ENCODE peak calls at places on chromosomes 5 and 9, in seven cellular contexts. One of them, this sample, is unnamed.

GRCh38 chr5:120988970-120989369 is 524.9 kb downstream of the PRR16 start:
- DNase-seq in endothelial cell: no peak
- DNase-seq in fibroblast of the aortic adventitia: no peak
- DNase-seq in cardiac muscle cell: peak; percentile 14
- DNase-seq in A549: no peak
- DNase-seq in osteocyte: no peak
- DNase-seq in dorsolateral prefrontal cortex: no peak
- DNase-seq in this sample: no peak

GRCh38 chr5:92574023-92574422 is 1007.0 kb downstream of the NR2F1-AS1 start:
- DNase-seq in osteocyte: no peak
- DNase-seq in fibroblast of the aortic adventitia: no peak
- DNase-seq in cardiac muscle cell: no peak
- DNase-seq in A549: no peak
- DNase-seq in endothelial cell: no peak
- DNase-seq in dorsolateral prefrontal cortex: no peak
- DNase-seq in this sample: no peak

GRCh38 chr5:154455585-154455984 is 9.8 kb downstream of the SAP30L start:
- DNase-seq in dorsolateral prefrontal cortex: no peak
- DNase-seq in A549: no peak
- DNase-seq in osteocyte: no peak
- DNase-seq in fibroblast of the aortic adventitia: no peak
- DNase-seq in cardiac muscle cell: no peak
- DNase-seq in endothelial cell: no peak
- DNase-seq in this sample: no peak

GRCh38 chr5:14444988-14445387 is 136.6 kb upstream of the OTULINL start:
- DNase-seq in fibroblast of the aortic adventitia: peak; percentile 53
- DNase-seq in cardiac muscle cell: no peak
- DNase-seq in A549: no peak
- DNase-seq in endothelial cell: no peak
- DNase-seq in osteocyte: no peak
- DNase-seq in dorsolateral prefrontal cortex: no peak
- DNase-seq in this sample: no peak

GRCh38 chr5:1786621-1787471 is 12.8 kb downstream of the MRPL36 start:
- DNase-seq in endothelial cell: no peak
- DNase-seq in osteocyte: no peak
- DNase-seq in cardiac muscle cell: no peak
- DNase-seq in dorsolateral prefrontal cortex: no peak
- DNase-seq in A549: no peak
- DNase-seq in fibroblast of the aortic adventitia: no peak
- DNase-seq in this sample: no peak

GRCh38 chr9:37293664-37294524 is 128.6 kb upstream of the GRHPR start:
- DNase-seq in endothelial cell: no peak
- DNase-seq in osteocyte: no peak
- DNase-seq in A549: no peak
- DNase-seq in cardiac muscle cell: no peak
- DNase-seq in fibroblast of the aortic adventitia: peak; percentile 48
- DNase-seq in dorsolateral prefrontal cortex: no peak
- DNase-seq in this sample: no peak

GRCh38 chr9:69153707-69154521 is 20.2 kb upstream of the TJP2 start:
- DNase-seq in osteocyte: no peak
- DNase-seq in A549: no peak
- DNase-seq in dorsolateral prefrontal cortex: no peak
- DNase-seq in cardiac muscle cell: no peak
- DNase-seq in fibroblast of the aortic adventitia: no peak
- DNase-seq in endothelial cell: no peak
- DNase-seq in this sample: no peak

GRCh38 chr5:154771383-154771901 is 16.3 kb downstream of the LARP1 start:
- DNase-seq in cardiac muscle cell: peak; percentile 11
- DNase-seq in dorsolateral prefrontal cortex: no peak
- DNase-seq in endothelial cell: peak; percentile 25
- DNase-seq in A549: no peak
- DNase-seq in fibroblast of the aortic adventitia: peak; percentile 92
- DNase-seq in osteocyte: no peak
- DNase-seq in this sample: peak; percentile 54

GRCh38 chr9:37128051-37128450 is 7.7 kb downstream of the ZCCHC7 start:
- DNase-seq in osteocyte: no peak
- DNase-seq in dorsolateral prefrontal cortex: no peak
- DNase-seq in cardiac muscle cell: no peak
- DNase-seq in endothelial cell: no peak
- DNase-seq in fibroblast of the aortic adventitia: no peak
- DNase-seq in A549: no peak
- DNase-seq in this sample: no peak

GRCh38 chr5:170223349-170223748 is 9.4 kb upstream of the C5orf58 start:
- DNase-seq in endothelial cell: no peak
- DNase-seq in dorsolateral prefrontal cortex: no peak
- DNase-seq in osteocyte: no peak
- DNase-seq in cardiac muscle cell: no peak
- DNase-seq in A549: no peak
- DNase-seq in fibroblast of the aortic adventitia: peak; percentile 37
- DNase-seq in this sample: no peak

GRCh38 chr5:72032769-72033168 is 74.5 kb upstream of the MAP1B start:
- DNase-seq in cardiac muscle cell: no peak
- DNase-seq in endothelial cell: no peak
- DNase-seq in A549: no peak
- DNase-seq in dorsolateral prefrontal cortex: no peak
- DNase-seq in osteocyte: no peak
- DNase-seq in fibroblast of the aortic adventitia: no peak
- DNase-seq in this sample: no peak

GRCh38 chr5:130337179-130337888 is 433.1 kb downstream of the CHSY3 start:
- DNase-seq in dorsolateral prefrontal cortex: no peak
- DNase-seq in A549: peak; percentile 27
- DNase-seq in cardiac muscle cell: no peak
- DNase-seq in osteocyte: no peak
- DNase-seq in endothelial cell: no peak
- DNase-seq in fibroblast of the aortic adventitia: peak; percentile 87
- DNase-seq in this sample: peak; percentile 29

GRCh38 chr5:78515665-78516064 is 132.9 kb downstream of the LHFPL2 start:
- DNase-seq in fibroblast of the aortic adventitia: no peak
- DNase-seq in osteocyte: no peak
- DNase-seq in A549: no peak
- DNase-seq in dorsolateral prefrontal cortex: no peak
- DNase-seq in cardiac muscle cell: no peak
- DNase-seq in endothelial cell: no peak
- DNase-seq in this sample: no peak

GRCh38 chr5:113225259-113225658 is 209.5 kb downstream of the TSSK1B start:
- DNase-seq in endothelial cell: no peak
- DNase-seq in osteocyte: no peak
- DNase-seq in cardiac muscle cell: no peak
- DNase-seq in dorsolateral prefrontal cortex: no peak
- DNase-seq in A549: no peak
- DNase-seq in fibroblast of the aortic adventitia: no peak
- DNase-seq in this sample: no peak

DNA sequence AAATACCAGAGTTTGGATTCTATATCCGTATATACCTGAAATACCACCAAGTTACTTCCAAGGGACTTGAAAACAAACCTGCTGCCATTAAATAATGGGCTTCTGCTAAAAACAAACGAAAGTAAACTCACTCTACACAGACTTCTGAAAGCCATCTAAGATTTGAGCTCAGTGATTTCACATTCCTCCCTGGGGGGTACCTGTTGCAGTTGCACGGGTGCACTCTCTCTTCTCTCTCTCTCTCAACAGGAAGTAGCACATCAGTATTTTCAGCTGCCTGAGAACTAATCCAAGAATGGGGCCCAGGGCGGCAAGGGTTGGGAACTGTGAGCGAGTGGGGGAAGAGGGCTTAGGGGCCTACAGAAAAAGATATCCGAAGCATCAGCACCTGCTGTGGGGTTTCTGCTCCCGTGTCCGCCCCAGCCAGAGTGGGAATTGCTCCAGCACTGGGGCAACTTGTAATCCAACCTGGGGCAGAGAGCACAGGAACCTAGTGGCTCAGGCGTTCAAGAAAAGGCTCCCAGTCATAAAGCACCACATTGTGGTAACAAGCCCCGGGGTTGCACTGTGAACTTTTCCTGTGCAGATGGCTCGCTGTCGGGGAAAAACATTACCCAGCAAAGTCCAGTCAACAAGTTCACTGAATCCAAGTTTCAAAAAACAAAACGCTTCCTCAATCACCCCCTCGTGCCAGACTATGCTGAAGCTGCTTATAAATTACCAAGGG is 99.8 kb downstream of the EFNA5 start:
- DNase-seq in cardiac muscle cell: no peak
- DNase-seq in fibroblast of the aortic adventitia: no peak
- DNase-seq in dorsolateral prefrontal cortex: no peak
- DNase-seq in A549: peak; percentile 14
- DNase-seq in osteocyte: no peak
- DNase-seq in endothelial cell: no peak
- DNase-seq in this sample: no peak
- TF ChIP-seq CTCF in cardiac muscle cell: no peak
- TF ChIP-seq CTCF in fibroblast of the aortic adventitia: no peak
- TF ChIP-seq CTCF in dorsolateral prefrontal cortex: no peak
- TF ChIP-seq CTCF in A549: no peak
- TF ChIP-seq CTCF in osteocyte: no peak
- TF ChIP-seq CTCF in endothelial cell: no peak
- TF ChIP-seq CTCF in this sample: no peak

DNA sequence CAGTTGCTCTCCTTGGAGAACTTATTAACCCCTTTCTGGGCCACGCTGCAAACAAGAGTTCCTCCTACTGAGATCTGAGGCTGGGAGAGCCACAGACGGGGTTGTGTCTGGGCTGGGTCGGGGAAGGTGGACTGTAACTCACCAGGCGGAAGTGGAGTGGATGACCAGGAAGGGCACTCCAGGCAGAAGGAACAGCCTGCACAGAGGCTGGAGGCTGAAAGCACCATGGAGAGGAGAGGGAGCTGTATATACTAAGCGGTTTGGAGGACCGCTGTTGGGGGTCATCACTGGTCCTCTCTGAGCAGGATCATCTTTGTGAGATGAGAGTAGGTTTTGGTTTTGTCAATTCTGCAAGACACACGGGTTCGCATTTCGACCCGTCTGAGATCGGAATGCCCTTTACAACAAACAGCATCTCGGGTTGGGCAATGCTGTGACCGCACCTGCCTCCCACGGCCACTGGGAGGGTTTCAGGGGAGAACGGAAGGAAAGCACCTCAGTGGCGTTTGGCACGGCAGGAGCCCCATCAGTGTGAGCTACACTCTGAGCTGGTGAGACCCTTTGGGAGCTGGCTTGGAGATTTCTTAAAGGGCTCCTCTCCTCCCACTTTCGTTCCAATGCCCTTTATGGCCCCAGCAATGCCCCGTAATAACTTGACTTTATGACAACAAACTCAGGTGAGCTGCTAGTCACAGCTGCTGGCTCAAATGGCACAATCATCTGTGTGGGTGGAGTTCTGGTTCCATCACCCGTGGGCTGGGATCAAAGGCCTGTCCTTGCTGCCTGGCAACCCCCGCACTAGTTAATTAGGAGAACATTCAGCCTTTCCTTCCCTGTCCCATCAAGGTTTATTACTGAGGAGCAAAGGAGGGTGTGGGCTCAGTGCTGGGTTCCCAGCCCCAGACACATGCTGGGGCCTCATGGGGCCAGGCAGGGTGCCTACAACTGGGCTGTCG is 18.7 kb upstream of the NEURL1B start:
- DNase-seq in endothelial cell: no peak
- DNase-seq in dorsolateral prefrontal cortex: no peak
- DNase-seq in osteocyte: no peak
- DNase-seq in fibroblast of the aortic adventitia: no peak
- DNase-seq in A549: no peak
- DNase-seq in cardiac muscle cell: no peak
- DNase-seq in this sample: no peak
- TF ChIP-seq CTCF in endothelial cell: no peak
- TF ChIP-seq CTCF in dorsolateral prefrontal cortex: no peak
- TF ChIP-seq CTCF in osteocyte: no peak
- TF ChIP-seq CTCF in fibroblast of the aortic adventitia: no peak
- TF ChIP-seq CTCF in A549: no peak
- TF ChIP-seq CTCF in cardiac muscle cell: no peak
- TF ChIP-seq CTCF in this sample: no peak

GRCh38 chr9:6639622-6640021 is 5.9 kb downstream of the GLDC start:
- DNase-seq in dorsolateral prefrontal cortex: no peak
- DNase-seq in A549: no peak
- DNase-seq in osteocyte: no peak
- DNase-seq in fibroblast of the aortic adventitia: no peak
- DNase-seq in endothelial cell: no peak
- DNase-seq in cardiac muscle cell: no peak
- DNase-seq in this sample: no peak
- TF ChIP-seq CTCF in dorsolateral prefrontal cortex: no peak
- TF ChIP-seq CTCF in A549: no peak
- TF ChIP-seq CTCF in osteocyte: no peak
- TF ChIP-seq CTCF in fibroblast of the aortic adventitia: no peak
- TF ChIP-seq CTCF in endothelial cell: no peak
- TF ChIP-seq CTCF in cardiac muscle cell: no peak
- TF ChIP-seq CTCF in this sample: no peak

GRCh38 chr9:110455860-110456259 is 118.2 kb upstream of the TXNDC8 start:
- DNase-seq in A549: no peak
- DNase-seq in endothelial cell: no peak
- DNase-seq in osteocyte: no peak
- DNase-seq in dorsolateral prefrontal cortex: no peak
- DNase-seq in cardiac muscle cell: no peak
- DNase-seq in fibroblast of the aortic adventitia: no peak
- DNase-seq in this sample: no peak

GRCh38 chr9:110457245-110457644 is 119.6 kb upstream of the TXNDC8 start:
- DNase-seq in dorsolateral prefrontal cortex: no peak
- DNase-seq in osteocyte: no peak
- DNase-seq in cardiac muscle cell: no peak
- DNase-seq in fibroblast of the aortic adventitia: no peak
- DNase-seq in endothelial cell: no peak
- DNase-seq in A549: no peak
- DNase-seq in this sample: no peak

GRCh38 chr9:110452227-110452801 is 114.7 kb upstream of the TXNDC8 start:
- DNase-seq in osteocyte: no peak
- DNase-seq in endothelial cell: no peak
- DNase-seq in cardiac muscle cell: peak; percentile 17
- DNase-seq in A549: no peak
- DNase-seq in dorsolateral prefrontal cortex: no peak
- DNase-seq in fibroblast of the aortic adventitia: peak; percentile 51
- DNase-seq in this sample: no peak
- TF ChIP-seq CTCF in osteocyte: peak; percentile 64
- TF ChIP-seq CTCF in endothelial cell: peak; percentile 76
- TF ChIP-seq CTCF in cardiac muscle cell: peak; percentile 42
- TF ChIP-seq CTCF in A549: peak; percentile 61
- TF ChIP-seq CTCF in dorsolateral prefrontal cortex: peak; percentile 41
- TF ChIP-seq CTCF in fibroblast of the aortic adventitia: peak; percentile 33
- TF ChIP-seq CTCF in this sample: peak; percentile 57

GRCh38 chr9:29873579-29873978 is 2300.3 kb upstream of the C9orf72 start:
- DNase-seq in A549: no peak
- DNase-seq in cardiac muscle cell: no peak
- DNase-seq in dorsolateral prefrontal cortex: no peak
- DNase-seq in endothelial cell: no peak
- DNase-seq in fibroblast of the aortic adventitia: no peak
- DNase-seq in osteocyte: no peak
- DNase-seq in this sample: no peak

DNA sequence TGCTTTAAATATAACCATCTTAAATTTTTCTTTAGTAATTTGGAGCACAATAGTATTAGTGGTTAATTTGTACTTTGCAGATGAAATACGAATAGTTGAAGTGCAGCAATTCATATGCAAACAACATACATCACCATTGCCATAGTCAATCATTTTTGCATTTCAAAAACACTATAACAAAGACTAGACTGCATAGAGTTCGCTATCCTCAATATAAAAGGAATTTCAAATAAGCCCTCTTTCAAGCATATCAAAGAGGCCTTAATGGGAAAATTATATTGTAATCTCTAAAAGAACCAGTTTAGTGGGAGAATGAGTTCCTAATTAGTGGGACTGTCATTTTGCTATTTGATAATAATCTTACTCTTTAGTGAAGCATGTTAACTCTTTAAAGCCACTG is 2302.2 kb upstream of the C9orf72 start:
- DNase-seq in fibroblast of the aortic adventitia: no peak
- DNase-seq in dorsolateral prefrontal cortex: no peak
- DNase-seq in cardiac muscle cell: no peak
- DNase-seq in endothelial cell: no peak
- DNase-seq in osteocyte: no peak
- DNase-seq in A549: no peak
- DNase-seq in this sample: no peak
- TF ChIP-seq CTCF in fibroblast of the aortic adventitia: no peak
- TF ChIP-seq CTCF in dorsolateral prefrontal cortex: no peak
- TF ChIP-seq CTCF in cardiac muscle cell: no peak
- TF ChIP-seq CTCF in endothelial cell: no peak
- TF ChIP-seq CTCF in osteocyte: no peak
- TF ChIP-seq CTCF in A549: no peak
- TF ChIP-seq CTCF in this sample: no peak

This sample was measured in epithelial cell of proximal tubule.